ENCODE peak calls at places on chromosomes 12 and 14, in six cellular contexts. I is amniotic epithelial cell; G is stimulated activated CD4-positive, alpha-beta T cell treated with anti-CD3 and anti-CD28 coated beads, Interleukin-4, amount 100 ng/mL, for 1 hour; K is iPS-NIHi11; Q is progenitor cell of endocrine pancreas; D is stimulated activated CD8-positive, alpha-beta memory T cell treated with anti-CD3 and anti-CD28 coated beads, Interleukin-12 subunit alpha, Interleukin-12 subunit beta, amount 100 ng/mL, for 4 hours. M is an unnamed sample.

GRCh38 chr12:65518771-65519170 is 240.3 kb downstream of the MSRB3 start:
- DNase-seq in I (no peak), G (no peak), K (no peak), Q (no peak), D (no peak), M (no peak)

GRCh38 chr12:76035045-76035444 is 3.5 kb upstream of the PHLDA1 start:
- DNase-seq in I (no peak), G (no peak), K (no peak), Q (no peak), D (no peak), M (no peak)

GRCh38 chr14:77707355-77707723 is 484 bp downstream of the ALKBH1 start:
- DNase-seq in I (peak; percentile 53), G (no peak), K (peak; percentile 29), Q (no peak), D (no peak), M (peak; percentile 45)

GRCh38 chr12:16607895-16608294 is 1.9 kb upstream of the LMO3 start:
- DNase-seq in I (no peak), G (no peak), K (no peak), Q (no peak), D (no peak), M (no peak)

GRCh38 chr12:77667101-77667500 is 163.6 kb upstream of the NAV3 start:
- DNase-seq in I (peak; percentile 44), G (no peak), K (no peak), Q (no peak), D (no peak), M (no peak)

GRCh38 chr12:41076114-41076513 is 112.0 kb upstream of the PDZRN4 start:
- DNase-seq in I (no peak), G (no peak), K (no peak), Q (no peak), D (no peak), M (no peak)

GRCh38 chr12:118189761-118190181 is 53.8 kb downstream of the PEBP1 start:
- DNase-seq in I (peak; percentile 77), G (no peak), K (peak; percentile 29), Q (no peak), D (no peak), M (peak; percentile 73)

GRCh38 chr12:92147491-92147890 is 1.8 kb upstream of the BTG1 start:
- DNase-seq in I (no peak), G (no peak), K (no peak), Q (no peak), D (no peak), M (no peak)

GRCh38 chr14:98695809-98696208 is 576.2 kb downstream of the BCL11B start:
- DNase-seq in I (no peak), G (no peak), K (no peak), Q (no peak), D (no peak), M (no peak)

GRCh38 chr12:71947645-71948105 is 9.0 kb downstream of the TPH2 start:
- DNase-seq in I (peak; percentile 41), G (no peak), K (peak; percentile 70), Q (no peak), D (no peak), M (peak; percentile 74)

GRCh38 chr12:116714175-116714574 is 23.7 kb downstream of the SPRING1 start:
- DNase-seq in I (no peak), G (no peak), K (no peak), Q (no peak), D (no peak), M (no peak)

GRCh38 chr12:132789099-132789471 is 27.5 kb upstream of the ANKLE2 start:
- DNase-seq in I (no peak), G (no peak), K (no peak), Q (no peak), D (no peak), M (no peak)